ENCODE peak calls at places on chromosomes 16 and 17, in six cellular contexts. One of them, this sample, is unnamed.

GRCh38 chr16:21708533-21709115 is 44.9 kb downstream of the OTOA start:
- DNase-seq in prostate gland: peak; percentile 68
- DNase-seq in B cell: peak; percentile 87
- DNase-seq in dermis blood vessel endothelial cell: peak; percentile 81
- DNase-seq in neural crest cell: peak; percentile 84
- DNase-seq in NCI-H1048: no peak
- DNase-seq in this sample: peak; percentile 75

GRCh38 chr17:21354796-21355385 is 21.3 kb upstream of the KCNJ12 start:
- DNase-seq in prostate gland: no peak
- DNase-seq in dermis blood vessel endothelial cell: no peak
- DNase-seq in B cell: no peak
- DNase-seq in NCI-H1048: no peak
- DNase-seq in neural crest cell: no peak
- DNase-seq in this sample: no peak

GRCh38 chr16:24430937-24431760 is 108.2 kb upstream of the RBBP6 start:
- DNase-seq in B cell: no peak
- DNase-seq in neural crest cell: no peak
- DNase-seq in prostate gland: no peak
- DNase-seq in NCI-H1048: no peak
- DNase-seq in dermis blood vessel endothelial cell: peak; percentile 10
- DNase-seq in this sample: peak; percentile 75

GRCh38 chr17:5272313-5272712 is 9.8 kb upstream of the RABEP1 start:
- DNase-seq in dermis blood vessel endothelial cell: no peak
- DNase-seq in neural crest cell: no peak
- DNase-seq in NCI-H1048: no peak
- DNase-seq in B cell: no peak
- DNase-seq in prostate gland: no peak
- DNase-seq in this sample: no peak

GRCh38 chr17:12814718-12815117 is 25.4 kb downstream of the ARHGAP44 start:
- DNase-seq in B cell: no peak
- DNase-seq in dermis blood vessel endothelial cell: no peak
- DNase-seq in prostate gland: no peak
- DNase-seq in neural crest cell: no peak
- DNase-seq in NCI-H1048: no peak
- DNase-seq in this sample: no peak

GRCh38 chr17:66351053-66351452 is 48.6 kb downstream of the PRKCA start:
- DNase-seq in dermis blood vessel endothelial cell: peak; percentile 43
- DNase-seq in neural crest cell: no peak
- DNase-seq in NCI-H1048: no peak
- DNase-seq in prostate gland: no peak
- DNase-seq in B cell: no peak
- DNase-seq in this sample: no peak

GRCh38 chr17:68085751-68086445 is 50.4 kb downstream of the KPNA2 start:
- DNase-seq in NCI-H1048: no peak
- DNase-seq in neural crest cell: no peak
- DNase-seq in dermis blood vessel endothelial cell: peak; percentile 7
- DNase-seq in B cell: peak; percentile 52
- DNase-seq in prostate gland: no peak
- DNase-seq in this sample: no peak

GRCh38 chr16:55678061-55678935 is 22.5 kb downstream of the SLC6A2 start:
- DNase-seq in prostate gland: no peak
- DNase-seq in B cell: no peak
- DNase-seq in dermis blood vessel endothelial cell: no peak
- DNase-seq in neural crest cell: no peak
- DNase-seq in NCI-H1048: no peak
- DNase-seq in this sample: no peak

GRCh38 chr17:32265896-32266388 is 310 bp downstream of the RHBDL3 start:
- DNase-seq in B cell: no peak
- DNase-seq in NCI-H1048: no peak
- DNase-seq in neural crest cell: no peak
- DNase-seq in prostate gland: no peak
- DNase-seq in dermis blood vessel endothelial cell: no peak
- DNase-seq in this sample: no peak

GRCh38 chr16:52283581-52284375 is 263.2 kb downstream of the TOX3 start:
- DNase-seq in prostate gland: no peak
- DNase-seq in neural crest cell: no peak
- DNase-seq in B cell: no peak
- DNase-seq in NCI-H1048: no peak
- DNase-seq in dermis blood vessel endothelial cell: no peak
- DNase-seq in this sample: no peak

GRCh38 chr17:69574257-69575197 is 160.0 kb downstream of the MAP2K6 start:
- DNase-seq in prostate gland: no peak
- DNase-seq in dermis blood vessel endothelial cell: peak; percentile 47
- DNase-seq in B cell: no peak
- DNase-seq in neural crest cell: no peak
- DNase-seq in NCI-H1048: no peak
- DNase-seq in this sample: no peak

GRCh38 chr17:50588391-50589111 is 28.0 kb downstream of the CACNA1G start:
- DNase-seq in dermis blood vessel endothelial cell: no peak
- DNase-seq in NCI-H1048: no peak
- DNase-seq in prostate gland: no peak
- DNase-seq in B cell: no peak
- DNase-seq in neural crest cell: no peak
- DNase-seq in this sample: no peak

GRCh38 chr16:57308041-57308440 is 23.6 kb upstream of the PLLP start:
- DNase-seq in B cell: no peak
- DNase-seq in prostate gland: no peak
- DNase-seq in dermis blood vessel endothelial cell: no peak
- DNase-seq in neural crest cell: no peak
- DNase-seq in NCI-H1048: no peak
- DNase-seq in this sample: no peak

GRCh38 chr16:82995286-82995926 is 368.6 kb downstream of the CDH13 start:
- DNase-seq in neural crest cell: no peak
- DNase-seq in B cell: no peak
- DNase-seq in prostate gland: no peak
- DNase-seq in dermis blood vessel endothelial cell: peak; percentile 55
- DNase-seq in NCI-H1048: no peak
- DNase-seq in this sample: no peak

GRCh38 chr17:7405882-7406825 is 1.5 kb upstream of the NLGN2 start:
- DNase-seq in NCI-H1048: no peak
- DNase-seq in neural crest cell: no peak
- DNase-seq in dermis blood vessel endothelial cell: no peak
- DNase-seq in B cell: no peak
- DNase-seq in prostate gland: no peak
- DNase-seq in this sample: no peak

GRCh38 chr17:59493867-59494266 is 71.5 kb upstream of the DHX40 start:
- DNase-seq in NCI-H1048: no peak
- DNase-seq in prostate gland: no peak
- DNase-seq in neural crest cell: no peak
- DNase-seq in B cell: no peak
- DNase-seq in dermis blood vessel endothelial cell: no peak
- DNase-seq in this sample: no peak

GRCh38 chr16:473046-474043 is 47.9 kb downstream of the RAB11FIP3 start:
- DNase-seq in neural crest cell: no peak
- DNase-seq in dermis blood vessel endothelial cell: no peak
- DNase-seq in NCI-H1048: no peak
- DNase-seq in prostate gland: no peak
- DNase-seq in B cell: no peak
- DNase-seq in this sample: no peak

GRCh38 chr17:16319969-16320368 is 33.3 kb downstream of the CENPV start:
- DNase-seq in prostate gland: no peak
- DNase-seq in neural crest cell: no peak
- DNase-seq in NCI-H1048: no peak
- DNase-seq in B cell: no peak
- DNase-seq in dermis blood vessel endothelial cell: no peak
- DNase-seq in this sample: no peak

GRCh38 chr17:72730091-72730490 is 362.4 kb downstream of the SLC39A11 start:
- DNase-seq in dermis blood vessel endothelial cell: no peak
- DNase-seq in neural crest cell: no peak
- DNase-seq in B cell: no peak
- DNase-seq in prostate gland: no peak
- DNase-seq in NCI-H1048: no peak
- DNase-seq in this sample: no peak

GRCh38 chr17:48596735-48597491 is 3.3 kb upstream of the HOXB5 start:
- DNase-seq in NCI-H1048: no peak
- DNase-seq in B cell: no peak
- DNase-seq in neural crest cell: no peak
- DNase-seq in dermis blood vessel endothelial cell: peak; percentile 30
- DNase-seq in prostate gland: no peak
- DNase-seq in this sample: no peak

GRCh38 chr17:45834471-45835396 is 9.9 kb upstream of the SPPL2C start:
- DNase-seq in NCI-H1048: no peak
- DNase-seq in dermis blood vessel endothelial cell: no peak
- DNase-seq in neural crest cell: no peak
- DNase-seq in B cell: no peak
- DNase-seq in prostate gland: no peak
- DNase-seq in this sample: no peak

GRCh38 chr17:66508896-66509843 is 206.8 kb downstream of the PRKCA start:
- DNase-seq in prostate gland: peak; percentile 91
- DNase-seq in NCI-H1048: no peak
- DNase-seq in dermis blood vessel endothelial cell: peak; percentile 61
- DNase-seq in neural crest cell: no peak
- DNase-seq in B cell: no peak
- DNase-seq in this sample: no peak

GRCh38 chr17:83081561-83082201 is 2.3 kb downstream of the METRNL start:
- DNase-seq in prostate gland: no peak
- DNase-seq in dermis blood vessel endothelial cell: no peak
- DNase-seq in B cell: peak; percentile 63
- DNase-seq in neural crest cell: no peak
- DNase-seq in NCI-H1048: no peak
- DNase-seq in this sample: no peak

GRCh38 chr17:15279011-15279477 is 13.9 kb upstream of the PMP22 start:
- DNase-seq in prostate gland: no peak
- DNase-seq in neural crest cell: no peak
- DNase-seq in B cell: no peak
- DNase-seq in NCI-H1048: no peak
- DNase-seq in dermis blood vessel endothelial cell: no peak
- DNase-seq in this sample: no peak

GRCh38 chr17:28816540-28816939 is 26.1 kb downstream of the FAM222B start:
- DNase-seq in B cell: no peak
- DNase-seq in NCI-H1048: no peak
- DNase-seq in neural crest cell: no peak
- DNase-seq in prostate gland: no peak
- DNase-seq in dermis blood vessel endothelial cell: no peak
- DNase-seq in this sample: no peak

GRCh38 chr17:10096556-10096955 is 101.8 kb downstream of the GAS7 start:
- DNase-seq in dermis blood vessel endothelial cell: no peak
- DNase-seq in prostate gland: no peak
- DNase-seq in B cell: no peak
- DNase-seq in neural crest cell: no peak
- DNase-seq in NCI-H1048: no peak
- DNase-seq in this sample: no peak

GRCh38 chr17:70357196-70357595 is 187.9 kb downstream of the KCNJ2 start:
- DNase-seq in NCI-H1048: no peak
- DNase-seq in dermis blood vessel endothelial cell: no peak
- DNase-seq in B cell: no peak
- DNase-seq in prostate gland: no peak
- DNase-seq in neural crest cell: no peak
- DNase-seq in this sample: no peak

GRCh38 chr17:82276951-82277350 is 3.5 kb upstream of the CSNK1D start:
- DNase-seq in B cell: no peak
- DNase-seq in prostate gland: no peak
- DNase-seq in neural crest cell: no peak
- DNase-seq in dermis blood vessel endothelial cell: no peak
- DNase-seq in NCI-H1048: no peak
- DNase-seq in this sample: no peak

GRCh38 chr16:88730632-88731607 is 24.6 kb downstream of the CTU2 start:
- DNase-seq in NCI-H1048: no peak
- DNase-seq in dermis blood vessel endothelial cell: no peak
- DNase-seq in B cell: no peak
- DNase-seq in neural crest cell: no peak
- DNase-seq in prostate gland: no peak
- DNase-seq in this sample: no peak

GRCh38 chr17:77957215-77957868 is 1.2 kb upstream of the TNRC6C start:
- DNase-seq in B cell: no peak
- DNase-seq in neural crest cell: peak; percentile 6
- DNase-seq in NCI-H1048: no peak
- DNase-seq in prostate gland: no peak
- DNase-seq in dermis blood vessel endothelial cell: peak; percentile 40
- DNase-seq in this sample: peak; percentile 30